ENCODE peak calls at places on chromosome 1, in ten cellular contexts. H, F, C, X, P, G, E, O, Y and J are unnamed samples.

GRCh38 chr1:22224631-22225030 is 81.7 kb upstream of the WNT4 start:
- DNase-seq in H (no peak), F (no peak), C (no peak), X (no peak), P (no peak), G (no peak), E (no peak), O (no peak), Y (no peak), J (no peak)

GRCh38 chr1:114719424-114719787 is 2.8 kb upstream of the NRAS start:
- DNase-seq in H (no peak), F (no peak), C (no peak), X (no peak), P (no peak), G (no peak), E (no peak), O (no peak), Y (no peak), J (no peak)

GRCh38 chr1:10507111-10507879 is 32.5 kb downstream of the PEX14 start:
- DNase-seq in H (peak; percentile 82), F (peak; percentile 63), C (peak; percentile 63), X (peak; percentile 68), P (no peak), G (peak; percentile 83), E (peak; percentile 41), O (no peak), Y (peak; percentile 48), J (peak; percentile 49)

GRCh38 chr1:9782116-9782751 is 41.5 kb downstream of the CLSTN1 start:
- DNase-seq in H (no peak), F (no peak), C (no peak), X (no peak), P (no peak), G (no peak), E (no peak), O (no peak), Y (no peak), J (no peak)

GRCh38 chr1:119878171-119878570 is 18.1 kb downstream of the ADAM30 start:
- DNase-seq in H (no peak), F (no peak), C (no peak), X (no peak), P (no peak), G (no peak), E (no peak), O (no peak), Y (no peak), J (no peak)

GRCh38 chr1:162373541-162374375 is 2.9 kb downstream of the SPATA46 start:
- DNase-seq in H (peak; percentile 74), F (no peak), C (no peak), X (no peak), P (no peak), G (peak; percentile 16), E (peak; percentile 58), O (peak; percentile 27), Y (no peak), J (no peak)

GRCh38 chr1:23522244-23523013 is 8.6 kb downstream of the E2F2 start:
- DNase-seq in H (peak; percentile 40), F (no peak), C (no peak), X (no peak), P (no peak), G (peak; percentile 16), E (no peak), O (no peak), Y (no peak), J (no peak)

GRCh38 chr1:50750021-50750619 is 209.9 kb downstream of the FAF1 start:
- DNase-seq in H (no peak), F (no peak), C (no peak), X (peak; percentile 8), P (no peak), G (peak; percentile 36), E (peak; percentile 10), O (no peak), Y (no peak), J (no peak)

GRCh38 chr1:114002492-114003290 is 23.4 kb downstream of the OLFML3 start:
- DNase-seq in H (no peak), F (no peak), C (peak; percentile 50), X (no peak), P (no peak), G (no peak), E (no peak), O (no peak), Y (no peak), J (no peak)

GRCh38 chr1:14090531-14090930 is 390.5 kb downstream of the PRDM2 start:
- DNase-seq in H (no peak), F (no peak), C (no peak), X (no peak), P (no peak), G (no peak), E (no peak), O (no peak), Y (no peak), J (no peak)

GRCh38 chr1:116580446-116581322 is 9.9 kb upstream of the CD58 start:
- DNase-seq in H (no peak), F (no peak), C (no peak), X (no peak), P (no peak), G (no peak), E (no peak), O (no peak), Y (no peak), J (no peak)

GRCh38 chr1:26148887-26149286 is 10.0 kb upstream of the FAM110D start:
- DNase-seq in H (no peak), F (no peak), C (no peak), X (no peak), P (no peak), G (no peak), E (no peak), O (no peak), Y (no peak), J (no peak)

GRCh38 chr1:152525080-152525641 is 10.9 kb downstream of the CRCT1 start:
- DNase-seq in H (no peak), F (no peak), C (no peak), X (no peak), P (no peak), G (no peak), E (no peak), O (no peak), Y (no peak), J (no peak)

GRCh38 chr1:187909382-187909781 is 1080.6 kb downstream of the PLA2G4A start:
- DNase-seq in H (no peak), F (no peak), C (no peak), X (no peak), P (no peak), G (no peak), E (no peak), O (no peak), Y (no peak), J (no peak)

DNA sequence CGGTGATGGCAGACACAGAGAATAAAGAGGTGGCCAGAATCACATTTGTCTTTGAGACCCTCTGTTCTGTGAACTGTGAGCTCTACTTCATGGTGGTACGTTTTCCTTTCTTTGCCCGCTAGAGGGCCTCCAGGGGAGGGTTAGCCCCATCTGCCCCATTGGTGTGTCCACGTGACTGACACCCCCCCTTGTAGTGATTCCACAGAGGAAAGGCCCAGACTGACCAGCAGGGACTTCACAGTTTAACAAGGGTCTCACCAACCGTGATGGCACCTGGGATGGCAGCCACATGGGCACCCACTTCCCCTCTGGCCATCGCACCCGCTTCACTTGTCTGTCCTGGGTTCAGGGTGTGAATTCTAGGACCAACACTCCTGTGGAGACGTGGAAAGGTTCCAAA is 22.3 kb upstream of the SARS1 start:
- DNase-seq in H (no peak), F (no peak), C (no peak), X (no peak), P (no peak), G (no peak), E (no peak), O (no peak), Y (no peak), J (no peak)
- TF ChIP-seq CTCF in H (no peak), F (no peak), C (no peak), X (no peak), P (no peak), G (no peak), E (peak; percentile 52), O (no peak), Y (no peak), J (no peak)

GRCh38 chr1:83545450-83545849 is 453.5 kb downstream of the TTLL7 start:
- DNase-seq in H (no peak), F (no peak), C (no peak), X (no peak), P (no peak), G (no peak), E (no peak), O (no peak), Y (no peak), J (no peak)

GRCh38 chr1:83546863-83547262 is 452.1 kb downstream of the TTLL7 start:
- DNase-seq in H (no peak), F (peak; percentile 20), C (no peak), X (no peak), P (no peak), G (no peak), E (no peak), O (no peak), Y (no peak), J (no peak)

GRCh38 chr1:83547903-83548302 is 451.0 kb downstream of the TTLL7 start:
- DNase-seq in H (no peak), F (peak; percentile 69), C (no peak), X (no peak), P (no peak), G (peak; percentile 2), E (no peak), O (no peak), Y (no peak), J (no peak)

GRCh38 chr1:83552820-83553219 is 446.1 kb downstream of the TTLL7 start:
- DNase-seq in H (no peak), F (no peak), C (no peak), X (no peak), P (no peak), G (no peak), E (no peak), O (no peak), Y (no peak), J (no peak)

DNA sequence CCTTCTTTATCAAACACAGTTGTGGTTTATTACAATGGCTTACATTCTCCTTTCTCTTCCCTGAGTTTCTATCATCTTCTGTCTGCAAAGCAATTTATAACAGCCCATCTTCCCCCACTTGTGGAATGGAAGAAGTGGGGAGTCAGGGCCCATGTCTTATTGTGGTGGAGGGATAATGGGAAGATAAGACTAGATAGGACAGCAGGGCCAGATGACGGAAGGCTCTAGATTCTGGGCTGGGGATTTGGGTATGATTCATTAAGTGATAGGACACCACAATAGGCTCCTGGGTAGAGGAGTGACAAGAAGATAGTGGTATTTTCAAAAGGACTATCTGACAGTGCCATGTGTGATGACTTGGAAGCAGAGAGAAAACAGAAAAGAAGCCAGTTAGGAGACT is 450.6 kb downstream of the TTLL7 start:
- DNase-seq in H (no peak), F (no peak), C (no peak), X (no peak), P (no peak), G (no peak), E (no peak), O (no peak), Y (no peak), J (no peak)
- H3K9me3 ChIP-seq in H (no peaks in the 10 kb centered on the region), F (no peaks in the 10 kb centered on the region), C (no peaks in the 10 kb centered on the region), X (no peaks in the 10 kb centered on the region), P (no peaks in the 10 kb centered on the region), G (peaks cover 3% of the 10 kb centered on the region), E (no peaks in the 10 kb centered on the region), O (no peaks in the 10 kb centered on the region), Y (no peaks in the 10 kb centered on the region), J (no peaks in the 10 kb centered on the region)

GRCh38 chr1:169586395-169587255 is at the start of gene F5:
- DNase-seq in H (peak; percentile 87), F (peak; percentile 35), C (peak; percentile 41), X (peak; percentile 39), P (no peak), G (peak; percentile 40), E (peak; percentile 58), O (peak; percentile 70), Y (peak; percentile 74), J (peak; percentile 72)
- H3K4me3 ChIP-seq in H (peak within 1 kb of the TSS; percentile 34), F (no peak within 1 kb of the TSS), C (no peak within 1 kb of the TSS), X (no peak within 1 kb of the TSS), P (peak within 1 kb of the TSS; percentile 27), G (no peak within 1 kb of the TSS), E (peak within 1 kb of the TSS; percentile 48), O (peak within 1 kb of the TSS; percentile 48), Y (peak within 1 kb of the TSS; percentile 66), J (peak within 1 kb of the TSS; percentile 30)

GRCh38 chr1:38138498-38139233 is 92.1 kb upstream of the POU3F1 start:
- DNase-seq in H (peak; percentile 82), F (peak; percentile 74), C (peak; percentile 82), X (peak; percentile 71), P (no peak), G (peak; percentile 97), E (peak; percentile 43), O (peak; percentile 77), Y (peak; percentile 84), J (peak; percentile 86)
- TF ChIP-seq CTCF in H (peak; percentile 13), F (peak; percentile 25), C (peak; percentile 37), X (peak; percentile 21), P (no peak), G (peak; percentile 31), E (no peak), O (peak; percentile 11), Y (peak; percentile 61), J (peak; percentile 30)